ENCODE peak calls at places on chromosomes 2 and 18, in four cellular contexts. V is H1, C is K562, S is GM12878. R is an unnamed sample.

GRCh38 chr2:95314964-95315611 is 17.9 kb downstream of the KCNIP3 start:
- DNase-seq in V (peak; percentile 72), C (peak; percentile 46), S (no peak), R (peak; percentile 7)

GRCh38 chr2:202375006-202375610 is 1.0 kb upstream of the BMPR2 start:
- DNase-seq in V (peak; percentile 74), C (no peak), S (no peak), R (peak; percentile 78)

GRCh38 chr2:145228506-145228905 is 708.6 kb upstream of the ZEB2 start:
- DNase-seq in V (no peak), C (no peak), S (no peak), R (peak; percentile 41)

GRCh38 chr2:240522406-240522805 is 35.4 kb downstream of the ANKMY1 start:
- DNase-seq in V (peak; percentile 27), C (no peak), S (no peak), R (no peak)

GRCh38 chr2:195320416-195320973 is 336.5 kb upstream of the SLC39A10 start:
- DNase-seq in V (no peak), C (no peak), S (no peak), R (no peak)

GRCh38 chr2:67616749-67617148 is 219.6 kb downstream of the ETAA1 start:
- DNase-seq in V (no peak), C (no peak), S (peak; percentile 9), R (peak; percentile 96)

GRCh38 chr2:43041167-43041566 is 185.2 kb downstream of the ZFP36L2 start:
- DNase-seq in V (no peak), C (peak; percentile 55), S (no peak), R (no peak)

GRCh38 chr18:28175047-28175929 is 1.6 kb downstream of the CDH2 start:
- DNase-seq in V (no peak), C (no peak), S (no peak), R (peak; percentile 42)

GRCh38 chr2:200585730-200586643 is at the start of gene AOX1:
- DNase-seq in V (peak; percentile 87), C (no peak), S (no peak), R (peak; percentile 45)

GRCh38 chr2:199160677-199161465 is 296.9 kb downstream of the SATB2 start:
- DNase-seq in V (no peak), C (no peak), S (no peak), R (peak; percentile 89)

GRCh38 chr2:44620189-44620990 is 258.6 kb downstream of the CAMKMT start:
- DNase-seq in V (no peak), C (no peak), S (no peak), R (no peak)

GRCh38 chr2:180823546-180824141 is 156.8 kb upstream of the UBE2E3 start:
- DNase-seq in V (no peak), C (no peak), S (no peak), R (peak; percentile 57)

GRCh38 chr2:12534646-12535263 is 182.0 kb upstream of the TRIB2 start:
- DNase-seq in V (no peak), C (no peak), S (no peak), R (peak; percentile 97)

GRCh38 chr2:202267495-202267894 is 1.9 kb downstream of the NOP58 start:
- DNase-seq in V (no peak), C (peak; percentile 11), S (no peak), R (no peak)

GRCh38 chr18:74596959-74597661 is 560 bp upstream of the ZNF407 start:
- DNase-seq in V (peak; percentile 76), C (peak; percentile 55), S (no peak), R (peak; percentile 62)

GRCh38 chr18:48367557-48367956 is 41.6 kb downstream of the ZBTB7C start:
- DNase-seq in V (no peak), C (no peak), S (no peak), R (no peak)

GRCh38 chr18:51864219-51864965 is 475.6 kb upstream of the DCC start:
- DNase-seq in V (no peak), C (no peak), S (no peak), R (no peak)

GRCh38 chr2:25885933-25886332 is 7.6 kb upstream of the ASXL2 start:
- DNase-seq in V (no peak), C (no peak), S (no peak), R (peak; percentile 95)

GRCh38 chr18:51980101-51980500 is 359.9 kb upstream of the DCC start:
- DNase-seq in V (no peak), C (no peak), S (no peak), R (no peak)

GRCh38 chr2:6955523-6956136 is 38.4 kb downstream of the RNF144A start:
- DNase-seq in V (no peak), C (no peak), S (no peak), R (no peak)

GRCh38 chr2:240303896-240304745 is 131.3 kb upstream of the GPC1 start:
- DNase-seq in V (peak; percentile 23), C (no peak), S (no peak), R (no peak)

GRCh38 chr2:121689356-121689755 is 40.1 kb upstream of the CLASP1 start:
- DNase-seq in V (no peak), C (peak; percentile 38), S (no peak), R (peak; percentile 69)

GRCh38 chr18:66999003-66999402 is 395.1 kb upstream of the CDH19 start:
- DNase-seq in V (no peak), C (no peak), S (no peak), R (no peak)

GRCh38 chr2:17573085-17573805 is 32.7 kb downstream of the VSNL1 start:
- DNase-seq in V (no peak), C (no peak), S (no peak), R (no peak)

GRCh38 chr2:27007416-27008374 is 25.1 kb upstream of the TMEM214 start:
- DNase-seq in V (no peak), C (peak; percentile 64), S (no peak), R (no peak)

GRCh38 chr2:127606594-127607398 is 39.2 kb upstream of the GPR17 start:
- DNase-seq in V (no peak), C (no peak), S (no peak), R (no peak)

GRCh38 chr2:239303711-239304532 is 96.9 kb downstream of the HDAC4 start:
- DNase-seq in V (no peak), C (no peak), S (no peak), R (no peak)

GRCh38 chr2:9675369-9676351 is 44.9 kb upstream of the YWHAQ start:
- DNase-seq in V (no peak), C (no peak), S (no peak), R (peak; percentile 96)

GRCh38 chr2:71291398-71291797 is 40.2 kb upstream of the ZNF638 start:
- DNase-seq in V (no peak), C (no peak), S (no peak), R (no peak)

GRCh38 chr18:22006458-22006857 is 162.9 kb upstream of the GATA6 start:
- DNase-seq in V (no peak), C (no peak), S (no peak), R (no peak)

GRCh38 chr2:70080597-70081200 is 6.6 kb upstream of the PCBP1 start:
- DNase-seq in V (no peak), C (no peak), S (no peak), R (no peak)

DNA sequence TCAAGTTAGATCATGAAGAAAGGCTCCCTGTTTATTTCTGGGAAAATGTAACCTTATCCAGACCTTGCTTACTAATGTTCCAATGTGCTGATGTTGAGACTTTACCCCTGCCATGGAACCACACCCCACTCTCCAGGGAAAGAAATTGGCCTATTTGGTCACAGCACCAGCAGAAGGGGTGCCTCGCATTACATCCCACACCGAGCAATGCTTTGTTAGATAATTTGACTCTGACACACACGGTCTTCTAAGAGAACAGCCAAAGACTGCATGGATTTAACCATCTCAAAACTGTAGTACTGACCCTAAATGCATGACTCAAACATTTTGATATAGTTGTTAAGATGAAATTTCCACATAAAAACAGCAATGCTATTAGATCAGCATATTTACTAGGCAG is 152.1 kb upstream of the CCDC150 start:
- DNase-seq in V (no peak), C (no peak), S (no peak), R (no peak)
- TF ChIP-seq CHD1 in V (no peak), C (no peak), S (no peak), R (no peak)

GRCh38 chr2:233486778-233487552 is 79.6 kb downstream of the USP40 start:
- DNase-seq in V (no peak), C (no peak), S (no peak), R (peak; percentile 94)

GRCh38 chr2:233489143-233489542 is 77.4 kb downstream of the USP40 start:
- DNase-seq in V (no peak), C (no peak), S (no peak), R (no peak)

GRCh38 chr2:233485726-233486125 is 80.9 kb downstream of the USP40 start:
- DNase-seq in V (no peak), C (no peak), S (no peak), R (no peak)

GRCh38 chr2:233487748-233488345 is 78.7 kb downstream of the USP40 start:
- DNase-seq in V (no peak), C (no peak), S (no peak), R (peak; percentile 4)

DNA sequence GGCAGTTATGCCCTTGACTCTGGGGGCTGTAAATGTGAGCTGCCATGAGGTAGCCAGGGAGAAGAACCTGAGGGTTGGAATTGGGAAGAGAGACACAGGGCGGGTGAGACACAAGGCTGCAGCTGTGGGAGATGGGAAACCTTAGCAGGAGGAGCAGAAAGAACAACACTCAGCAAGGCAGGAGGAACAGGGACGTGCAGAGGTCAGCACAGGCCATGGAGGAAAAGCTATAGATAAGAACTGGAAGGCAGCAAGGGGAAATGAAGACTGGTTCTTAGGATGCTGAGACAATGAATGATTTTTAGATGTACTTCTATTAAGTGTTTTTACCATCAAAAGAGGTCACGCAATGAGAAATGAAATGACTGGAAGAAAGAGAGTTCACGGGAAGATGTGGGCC is 80.2 kb downstream of the USP40 start:
- DNase-seq in V (no peak), C (no peak), S (no peak), R (no peak)
- TF ChIP-seq POLR2A in V (no peak), C (no peak), S (no peak), R (no peak)

GRCh38 chr2:178452870-178453269 is 1.7 kb downstream of the PJVK start:
- DNase-seq in V (no peak), C (no peak), S (no peak), R (no peak)
- TF ChIP-seq USF2 in V (no peak), C (no peak), S (no peak), R (no peak)

GRCh38 chr2:279956-280654 is 7.8 kb downstream of the ALKAL2 start:
- DNase-seq in V (no peak), C (no peak), S (no peak), R (no peak)

GRCh38 chr2:279366-279765 is 8.5 kb downstream of the ALKAL2 start:
- DNase-seq in V (no peak), C (no peak), S (no peak), R (no peak)

GRCh38 chr2:282693-283263 is 5.1 kb downstream of the ALKAL2 start:
- DNase-seq in V (no peak), C (no peak), S (no peak), R (no peak)

GRCh38 chr2:281381-281780 is 6.5 kb downstream of the ALKAL2 start:
- DNase-seq in V (no peak), C (no peak), S (no peak), R (no peak)

GRCh38 chr2:280655-281110 is 7.2 kb downstream of the ALKAL2 start:
- DNase-seq in V (no peak), C (no peak), S (no peak), R (no peak)
- TF ChIP-seq CHD1 in V (no peak), C (no peak), S (no peak), R (no peak)

DNA sequence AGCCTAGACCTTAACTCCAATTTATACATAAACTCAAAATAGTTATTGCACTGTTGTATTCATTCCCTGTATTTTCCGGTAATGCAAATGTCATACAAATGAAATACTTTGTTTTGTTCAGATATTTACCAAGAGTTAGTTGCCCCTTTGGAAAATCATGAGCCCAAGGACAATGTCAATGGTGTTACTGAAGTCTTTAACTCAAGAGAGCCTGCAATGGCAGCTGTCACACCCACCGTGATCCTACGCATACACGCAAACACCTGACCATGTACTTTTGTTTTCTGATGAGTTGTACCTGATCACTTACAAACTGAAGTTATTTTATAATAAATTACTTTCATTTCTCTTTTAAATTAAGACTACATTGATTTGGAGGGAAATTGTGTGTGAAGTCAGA is 11.7 kb upstream of the WIPF1 start:
- DNase-seq in V (no peak), C (no peak), S (no peak), R (no peak)
- TF ChIP-seq POLR2A in V (no peak), C (no peak), S (no peak), R (no peak)